ENCODE peak calls at places on chromosomes 1 and 21, in seven cellular contexts. D, Q, C, J, T, F and W are unnamed samples.

GRCh38 chr1:2480986-2481364 is 4.9 kb downstream of the PLCH2 start:
- DNase-seq in J (no peak), F (no peak), Q (no peak), T (no peak), C (no peak), D (no peak), W (no peak)

GRCh38 chr1:210099921-210100320 is 132.7 kb upstream of the SERTAD4 start:
- DNase-seq in J (no peak), F (no peak), T (no peak), Q (no peak), D (no peak), C (no peak), W (no peak)

GRCh38 chr1:226436855-226437491 is 29.1 kb upstream of the PARP1 start:
- DNase-seq in T (no peak), J (no peak), Q (no peak), F (no peak), D (peak; percentile 13), C (no peak), W (no peak)

GRCh38 chr1:84442256-84442655 is 36.8 kb upstream of the RPF1 start:
- DNase-seq in J (peak; percentile 28), C (no peak), F (no peak), D (no peak), T (peak; percentile 78), Q (no peak), W (no peak)

GRCh38 chr1:117268926-117269378 is 58.2 kb upstream of the VTCN1 start:
- DNase-seq in C (no peak), T (no peak), D (no peak), J (peak; percentile 53), F (no peak), Q (no peak), W (peak; percentile 24)

GRCh38 chr21:44965251-44966022 is 25.6 kb downstream of the SLX9 start:
- DNase-seq in F (no peak), Q (no peak), C (peak; percentile 8), D (no peak), J (no peak), T (peak; percentile 59), W (no peak)

GRCh38 chr1:40003156-40004093 is 37.1 kb upstream of the CAP1 start:
- DNase-seq in C (no peak), T (no peak), Q (no peak), J (no peak), D (no peak), F (no peak), W (no peak)

GRCh38 chr1:163295949-163296348 is 25.8 kb upstream of the NUF2 start:
- DNase-seq in C (no peak), F (no peak), D (no peak), Q (no peak), J (no peak), T (no peak), W (no peak)

GRCh38 chr1:89125571-89126233 is at the start of gene GBP2:
- DNase-seq in J (no peak), F (no peak), C (no peak), Q (no peak), T (peak; percentile 46), D (no peak), W (no peak)

GRCh38 chr1:234579967-234580366 is 30.0 kb downstream of the IRF2BP2 start:
- DNase-seq in Q (no peak), J (no peak), C (no peak), D (no peak), T (no peak), F (no peak), W (no peak)
- TF ChIP-seq CTCF in Q (peak; percentile 52), J (peak; percentile 15), C (no peak), D (peak; percentile 27), T (peak; percentile 25), F (peak; percentile 78), W (peak; percentile 44)

DNA sequence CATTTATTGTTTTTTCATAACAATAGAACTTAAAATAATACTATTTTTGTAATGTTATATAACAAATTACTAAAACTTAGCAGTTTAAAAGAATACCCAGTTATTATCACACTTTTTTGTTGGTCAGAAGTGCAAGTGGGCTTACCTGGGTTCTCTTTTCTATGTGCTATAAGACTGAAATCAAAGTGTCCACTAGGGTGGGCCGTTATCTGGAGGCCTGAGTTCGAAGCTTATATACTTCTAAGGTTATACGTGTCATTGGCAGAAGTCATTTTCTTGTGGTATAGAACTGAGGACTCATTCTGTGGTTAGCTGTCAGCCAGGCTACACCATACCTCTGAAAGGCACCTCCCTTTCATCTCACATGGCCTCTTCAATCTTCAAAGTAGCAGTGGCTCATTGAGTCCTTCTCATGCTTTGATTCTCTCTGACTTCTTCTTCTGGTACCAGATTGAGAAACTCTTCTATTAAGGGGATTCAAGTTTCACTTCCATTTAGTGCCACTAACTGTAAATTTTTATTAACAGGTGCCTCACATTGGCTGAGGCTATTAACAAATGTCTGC is 414.3 kb downstream of the AMY1C start:
- DNase-seq in J (no peak), F (no peak), D (no peak), Q (no peak), C (no peak), T (no peak), W (no peak)
- TF ChIP-seq CTCF in J (no peak), F (no peak), D (no peak), Q (peak; percentile 34), C (no peak), T (no peak), W (no peak)

GRCh38 chr1:244050835-244051444 is at the start of gene ZBTB18:
- DNase-seq in Q (no peak), F (no peak), D (no peak), T (peak; percentile 75), C (no peak), J (no peak), W (no peak)
- TF ChIP-seq CTCF in Q (no peak), F (no peak), D (no peak), T (no peak), C (no peak), J (no peak), W (no peak)

GRCh38 chr1:112727716-112728115 is 12.6 kb upstream of the PPM1J start:
- DNase-seq in D (no peak), T (no peak), Q (no peak), F (no peak), J (no peak), C (no peak), W (no peak)
- TF ChIP-seq CTCF in D (no peak), T (no peak), Q (no peak), F (no peak), J (no peak), C (no peak), W (no peak)